ENCODE peak calls at places on chromosomes 1 and 21, in four cellular contexts. A is K562, J is GM12878, N is HepG2. U is an unnamed sample.

GRCh38 chr21:34122047-34122446 is 48.7 kb downstream of the MRPS6 start:
- DNase-seq in A (no peak), J (no peak), N (no peak), U (no peak)

GRCh38 chr21:43861716-43862115 is 3.3 kb upstream of the AGPAT3 start:
- DNase-seq in A (no peak), J (no peak), N (no peak), U (no peak)

GRCh38 chr1:39063775-39064174 is 37.6 kb downstream of the NDUFS5 start:
- DNase-seq in A (no peak), J (no peak), N (no peak), U (no peak)

GRCh38 chr1:28392027-28392652 is 22.6 kb downstream of the PHACTR4 start:
- DNase-seq in A (no peak), J (no peak), N (no peak), U (no peak)

GRCh38 chr1:100313382-100313781 is 38.9 kb upstream of the CDC14A start:
- DNase-seq in A (no peak), J (no peak), N (no peak), U (no peak)

GRCh38 chr21:24224411-24224810 is 1382.9 kb downstream of the MRPL39 start:
- DNase-seq in A (no peak), J (no peak), N (no peak), U (no peak)

GRCh38 chr1:184641894-184642293 is 112.8 kb downstream of the EDEM3 start:
- DNase-seq in A (no peak), J (no peak), N (no peak), U (no peak)

GRCh38 chr1:110482662-110483307 is 31.8 kb downstream of the PROK1 start:
- DNase-seq in A (no peak), J (no peak), N (no peak), U (no peak)

GRCh38 chr21:28776251-28776650 is 216.4 kb downstream of the LTN1 start:
- DNase-seq in A (no peak), J (no peak), N (no peak), U (no peak)

GRCh38 chr1:145872421-145872891 is 13.2 kb downstream of the ANKRD35 start:
- DNase-seq in A (no peak), J (no peak), N (no peak), U (no peak)

GRCh38 chr1:246151796-246152434 is 355.2 kb downstream of the SMYD3 start:
- DNase-seq in A (peak; percentile 63), J (no peak), N (no peak), U (no peak)

GRCh38 chr1:25255711-25256577 is 8.7 kb upstream of the RSRP1 start:
- DNase-seq in A (no peak), J (no peak), N (no peak), U (no peak)

GRCh38 chr1:67307251-67308060 is at the start of gene IL12RB2:
- DNase-seq in A (no peak), J (no peak), N (no peak), U (no peak)

GRCh38 chr1:214727274-214727673 is 124.3 kb downstream of the CENPF start:
- DNase-seq in A (no peak), J (no peak), N (peak; percentile 26), U (peak; percentile 9)

GRCh38 chr1:235651170-235651806 is 1.7 kb upstream of the GNG4 start:
- DNase-seq in A (no peak), J (no peak), N (no peak), U (no peak)

GRCh38 chr21:14995695-14996490 is 68.9 kb downstream of the NRIP1 start:
- DNase-seq in A (no peak), J (no peak), N (no peak), U (no peak)

DNA sequence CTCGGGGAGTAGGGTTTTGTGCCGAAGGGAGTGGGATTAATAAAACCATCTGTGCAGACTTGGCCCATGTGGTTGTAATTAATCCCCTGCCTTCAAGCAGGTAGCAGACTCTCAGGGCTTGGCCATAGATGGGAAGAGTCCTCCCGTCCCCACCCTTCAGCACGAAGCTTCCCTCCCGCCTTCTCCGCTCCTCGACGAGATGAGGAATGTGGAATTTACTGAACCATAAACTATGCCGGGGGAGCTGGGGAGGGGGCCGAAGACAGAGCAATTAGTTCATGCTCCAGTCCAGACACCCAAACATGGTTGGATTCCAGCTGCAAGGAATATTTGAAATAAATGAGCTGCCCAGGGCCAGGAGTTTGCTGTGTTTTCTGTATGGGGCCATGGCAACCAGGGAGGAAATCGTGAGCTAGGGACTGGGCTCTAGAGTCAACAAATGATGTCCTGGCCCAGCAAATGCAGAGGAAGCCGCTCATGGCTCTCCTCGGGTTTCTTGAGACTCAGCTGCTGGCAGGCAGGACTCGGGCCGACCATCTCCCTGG is 78.8 kb downstream of the SPSB1 start:
- DNase-seq in A (no peak), J (no peak), N (peak; percentile 11), U (no peak)
- TF ChIP-seq CBX5 in A (no peak), J (no peak), N (no peak), U (no peak)

GRCh38 chr21:39851219-39851618 is 16.0 kb upstream of the PCP4 start:
- DNase-seq in A (no peak), J (no peak), N (no peak), U (no peak)
- TF ChIP-seq CBX5 in A (no peak), J (no peak), N (no peak), U (no peak)

GRCh38 chr1:2601721-2602303 is 15.2 kb downstream of the PRXL2B start:
- DNase-seq in A (no peak), J (no peak), N (no peak), U (no peak)
- TF ChIP-seq CBX5 in A (no peak), J (no peak), N (no peak), U (no peak)

GRCh38 chr1:7174561-7174960 is 389.3 kb downstream of the CAMTA1 start:
- DNase-seq in A (no peak), J (no peak), N (no peak), U (no peak)
- TF ChIP-seq CBX5 in A (no peak), J (no peak), N (no peak), U (no peak)